ENCODE peak calls at places on chromosome 6, in four cellular contexts. X is Panc1, M is GM12891, J is stomach. T is an unnamed sample.

GRCh38 chr6:138004423-138005287 is 102.6 kb downstream of the PERP start:
- DNase-seq in X (no peak), M (peak), J (no peak), T (no peak)

GRCh38 chr6:142395768-142396231 is 94.0 kb downstream of the ADGRG6 start:
- DNase-seq in X (no peak), M (no peak), J (no peak), T (no peak)

GRCh38 chr6:127317275-127318128 is 25.9 kb downstream of the ECHDC1 start:
- DNase-seq in X (no peak), M (no peak), J (no peak), T (no peak)

GRCh38 chr6:38153511-38153910 is 334.0 kb downstream of the ZFAND3 start:
- DNase-seq in X (no peak), M (no peak), J (no peak), T (no peak)

GRCh38 chr6:125918681-125919566 is 37.6 kb upstream of the HINT3 start:
- DNase-seq in X (no peak), M (peak), J (peak), T (no peak)

GRCh38 chr6:45439459-45439858 is 61.7 kb upstream of the SUPT3H start:
- DNase-seq in X (no peak), M (no peak), J (no peak), T (no peak)

GRCh38 chr6:170088349-170088951 is 202.4 kb downstream of the DLL1 start:
- DNase-seq in X (no peak), M (no peak), J (peak), T (peak)

GRCh38 chr6:4658486-4658885 is 117.7 kb upstream of the CDYL start:
- DNase-seq in X (no peak), M (no peak), J (no peak), T (no peak)

GRCh38 chr6:88248709-88249321 is 82.7 kb upstream of the CNR1 start:
- DNase-seq in X (no peak), M (no peak), J (no peak), T (no peak)

GRCh38 chr6:134609862-134610261 is 291.9 kb upstream of the SGK1 start:
- DNase-seq in X (no peak), M (no peak), J (no peak), T (no peak)

GRCh38 chr6:108797951-108798671 is 50.1 kb upstream of the ARMC2 start:
- DNase-seq in X (no peak), M (no peak), J (peak), T (no peak)

GRCh38 chr6:46046558-46047169 is 31.0 kb upstream of the CLIC5 start:
- DNase-seq in X (no peak), M (no peak), J (no peak), T (no peak)

GRCh38 chr6:146090474-146090873 is 61.6 kb downstream of the GRM1 start:
- DNase-seq in X (no peak), M (no peak), J (no peak), T (no peak)

GRCh38 chr6:96704713-96705112 is 132.6 kb downstream of the GPR63 start:
- DNase-seq in X (no peak), M (no peak), J (no peak), T (no peak)

GRCh38 chr6:35782424-35782823 is 1.6 kb downstream of the CLPSL1 start:
- DNase-seq in X (no peak), M (no peak), J (no peak), T (no peak)

GRCh38 chr6:48985025-48985424 is 478.0 kb downstream of the MMUT start:
- DNase-seq in X (no peak), M (no peak), J (no peak), T (no peak)

GRCh38 chr6:167153523-167153959 is 4.2 kb downstream of the GPR31 start:
- DNase-seq in X (no peak), M (no peak), J (no peak), T (no peak)

GRCh38 chr6:33171096-33171888 is 21.0 kb downstream of the COL11A2 start:
- DNase-seq in X (no peak), M (no peak), J (no peak), T (no peak)

GRCh38 chr6:168584671-168585070 is 143.7 kb downstream of the SMOC2 start:
- DNase-seq in X (no peak), M (no peak), J (no peak), T (no peak)

GRCh38 chr6:118042855-118043254 is 135.8 kb downstream of the SLC35F1 start:
- DNase-seq in X (no peak), M (no peak), J (no peak), T (no peak)

GRCh38 chr6:81895511-81896185 is 143.2 kb upstream of the TENT5A start:
- DNase-seq in X (no peak), M (no peak), J (no peak), T (no peak)

GRCh38 chr6:56311525-56311924 is 64.1 kb upstream of the COL21A1 start:
- DNase-seq in X (no peak), M (no peak), J (no peak), T (no peak)

GRCh38 chr6:163667372-163668060 is 253.0 kb downstream of the QKI start:
- DNase-seq in X (no peak), M (peak), J (no peak), T (no peak)

GRCh38 chr6:46940433-46941226 is 18.9 kb upstream of the ADGRF5 start:
- DNase-seq in X (no peak), M (no peak), J (no peak), T (no peak)

GRCh38 chr6:107716688-107717089 is 107.4 kb downstream of the SCML4 start:
- DNase-seq in X (no peak), M (peak), J (no peak), T (no peak)

GRCh38 chr6:39266782-39267355 is 37.6 kb upstream of the KCNK5 start:
- DNase-seq in X (no peak), M (no peak), J (no peak), T (no peak)

GRCh38 chr6:11584264-11584663 is 46.7 kb downstream of the TMEM170B start:
- DNase-seq in X (no peak), M (no peak), J (no peak), T (no peak)

GRCh38 chr6:18207949-18208348 is 52.7 kb downstream of the KDM1B start:
- DNase-seq in X (no peak), M (no peak), J (no peak), T (no peak)

GRCh38 chr6:141158740-141159139 is 974.0 kb upstream of the GJE1 start:
- DNase-seq in X (no peak), M (no peak), J (no peak), T (no peak)
- TF ChIP-seq POLR2AphosphoS5 in X (no peak), M (no peak), J (no peak), T (no peak)

GRCh38 chr6:30184417-30185031 is 21.2 kb downstream of the TRIM15 start:
- DNase-seq in X (no peak), M (no peak), J (no peak), T (no peak)
- TF ChIP-seq POLR2AphosphoS5 in X (peak), M (peak), J (no peak), T (no peak)

DNA sequence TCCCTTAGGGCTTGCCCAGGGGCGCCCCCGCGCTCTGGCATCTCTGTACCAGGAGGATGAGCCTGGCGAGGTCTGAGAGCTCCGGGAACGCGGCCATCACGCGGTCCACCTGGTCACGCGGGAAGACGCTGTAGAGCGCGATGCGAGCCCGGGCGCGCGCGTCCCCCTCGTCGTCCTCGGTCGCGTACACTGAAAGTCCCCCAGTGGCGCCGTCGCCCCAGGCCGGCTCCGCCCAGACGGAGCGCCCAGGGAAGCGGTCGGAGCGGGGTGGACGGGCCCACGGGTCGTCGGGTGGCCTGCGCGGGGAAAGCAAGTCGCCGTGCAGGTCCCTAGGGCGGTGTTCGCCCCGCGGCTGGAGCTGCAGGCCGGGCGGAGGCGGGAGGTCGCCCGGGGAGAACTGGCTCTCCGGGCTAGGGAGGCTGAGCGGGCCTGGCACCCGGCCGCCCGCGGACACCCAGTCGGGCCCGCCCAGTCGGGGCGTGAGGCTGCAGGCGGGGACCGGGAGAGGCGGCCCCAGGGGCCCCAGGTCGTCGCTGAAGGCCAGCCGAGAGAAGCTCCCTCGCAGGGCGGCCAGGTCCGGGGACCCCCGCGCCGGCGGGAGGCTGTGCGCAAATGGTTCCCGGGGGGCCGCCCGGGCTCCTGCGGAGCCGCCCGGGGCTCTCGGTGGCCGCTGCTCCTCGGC is 34.0 kb downstream of the ZC3H12D start:
- DNase-seq in X (no peak), M (no peak), J (peak), T (no peak)
- TF ChIP-seq POLR2AphosphoS5 in X (no peak), M (no peak), J (no peak), T (no peak)

GRCh38 chr6:52146851-52147445 is 39.2 kb upstream of the IL17A start:
- DNase-seq in X (no peak), M (no peak), J (no peak), T (no peak)
- TF ChIP-seq POLR2AphosphoS5 in X (no peak), M (no peak), J (no peak), T (no peak)

GRCh38 chr6:31794294-31794865 is 1.2 kb downstream of the VARS1 start:
- DNase-seq in X (no peak), M (no peak), J (no peak), T (no peak)

GRCh38 chr6:31796993-31797385 is 1.4 kb upstream of the VARS1 start:
- DNase-seq in X (no peak), M (no peak), J (no peak), T (no peak)

GRCh38 chr6:31794866-31795615 is 511 bp downstream of the VARS1 start:
- DNase-seq in X (no peak), M (peak), J (no peak), T (no peak)

GRCh38 chr6:31797607-31798006 is 2.1 kb upstream of the VARS1 start:
- DNase-seq in X (no peak), M (no peak), J (no peak), T (no peak)

DNA sequence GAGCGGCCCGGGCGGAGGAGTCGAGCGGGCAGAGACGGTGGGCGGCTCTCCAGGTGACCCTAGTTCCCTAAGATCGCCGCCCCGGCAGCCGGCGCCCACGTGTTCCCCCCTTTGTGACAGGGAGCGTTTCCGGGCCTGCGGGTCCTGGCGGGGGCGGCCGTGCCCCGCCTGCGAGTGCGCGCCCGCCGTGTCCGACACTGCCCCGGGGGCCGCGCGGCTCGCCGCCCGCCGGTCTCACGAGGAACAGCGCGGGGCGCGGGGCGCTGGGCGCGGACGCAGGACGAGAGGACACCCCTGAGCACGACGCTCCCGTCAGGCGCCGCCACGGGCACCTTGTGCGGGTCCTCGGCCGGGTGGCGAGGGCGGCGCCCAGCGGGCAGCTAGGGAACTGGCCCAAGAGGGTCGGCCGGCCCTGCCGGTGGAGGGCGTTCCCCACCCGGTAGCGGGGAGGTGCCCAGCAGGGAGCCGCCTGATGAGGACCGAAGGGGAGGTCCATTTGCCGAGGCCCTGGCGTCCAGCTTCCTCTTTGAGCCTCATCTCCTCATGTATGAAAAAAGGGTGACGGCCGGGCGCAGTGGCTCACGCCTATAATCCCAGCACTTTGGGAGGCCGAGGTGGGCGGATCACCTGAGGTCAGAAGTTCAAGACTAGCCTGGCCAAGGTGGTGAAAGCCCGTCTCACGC is at the start of gene VARS1:
- DNase-seq in X (no peak), M (peak), J (peak), T (peak)
- TF ChIP-seq POLR2AphosphoS5 in X (peak), M (no peak), J (peak), T (no peak)

T was measured in suprapubic skin.